ENCODE peak calls at places on chromosome 12, in eight cellular contexts. One of them, this sample, is unnamed.

GRCh38 chr12:60257063-60257462 is 661.2 kb downstream of the SLC16A7 start:
- DNase-seq in body of pancreas: no peak
- DNase-seq in esophagus squamous epithelium: no peak
- DNase-seq in ovary: no peak
- DNase-seq in PC-9: no peak
- DNase-seq in Panc1: peak; percentile 43
- DNase-seq in tibial artery: no peak
- DNase-seq in CD4-positive, CD25-positive, alpha-beta regulatory T cell: no peak
- DNase-seq in this sample: no peak

GRCh38 chr12:69698769-69699540 is at the start of gene BEST3:
- DNase-seq in esophagus squamous epithelium: no peak
- DNase-seq in ovary: no peak
- DNase-seq in body of pancreas: no peak
- DNase-seq in CD4-positive, CD25-positive, alpha-beta regulatory T cell: no peak
- DNase-seq in Panc1: no peak
- DNase-seq in tibial artery: no peak
- DNase-seq in PC-9: no peak
- DNase-seq in this sample: no peak

GRCh38 chr12:4900327-4900726 is 9.4 kb upstream of the KCNA1 start:
- DNase-seq in CD4-positive, CD25-positive, alpha-beta regulatory T cell: no peak
- DNase-seq in ovary: no peak
- DNase-seq in tibial artery: no peak
- DNase-seq in esophagus squamous epithelium: no peak
- DNase-seq in body of pancreas: no peak
- DNase-seq in PC-9: no peak
- DNase-seq in Panc1: no peak
- DNase-seq in this sample: no peak

GRCh38 chr12:63045020-63045860 is 105.8 kb downstream of the AVPR1A start:
- DNase-seq in esophagus squamous epithelium: no peak
- DNase-seq in PC-9: peak; percentile 48
- DNase-seq in tibial artery: no peak
- DNase-seq in Panc1: no peak
- DNase-seq in body of pancreas: no peak
- DNase-seq in ovary: no peak
- DNase-seq in CD4-positive, CD25-positive, alpha-beta regulatory T cell: no peak
- DNase-seq in this sample: no peak

GRCh38 chr12:101172316-101172715 is 37.7 kb downstream of the SLC5A8 start:
- DNase-seq in body of pancreas: no peak
- DNase-seq in esophagus squamous epithelium: no peak
- DNase-seq in ovary: no peak
- DNase-seq in CD4-positive, CD25-positive, alpha-beta regulatory T cell: no peak
- DNase-seq in Panc1: no peak
- DNase-seq in PC-9: no peak
- DNase-seq in tibial artery: no peak
- DNase-seq in this sample: no peak

GRCh38 chr12:86256169-86256568 is at the start of gene MGAT4C:
- DNase-seq in esophagus squamous epithelium: no peak
- DNase-seq in PC-9: no peak
- DNase-seq in body of pancreas: peak; percentile 8
- DNase-seq in ovary: no peak
- DNase-seq in CD4-positive, CD25-positive, alpha-beta regulatory T cell: no peak
- DNase-seq in tibial artery: no peak
- DNase-seq in Panc1: no peak
- DNase-seq in this sample: no peak

GRCh38 chr12:64019654-64020053 is 175.2 kb downstream of the SRGAP1 start:
- DNase-seq in CD4-positive, CD25-positive, alpha-beta regulatory T cell: no peak
- DNase-seq in tibial artery: no peak
- DNase-seq in esophagus squamous epithelium: no peak
- DNase-seq in PC-9: no peak
- DNase-seq in ovary: no peak
- DNase-seq in Panc1: no peak
- DNase-seq in body of pancreas: no peak
- DNase-seq in this sample: no peak

GRCh38 chr12:95200128-95200973 is 16.9 kb downstream of the FGD6 start:
- DNase-seq in body of pancreas: no peak
- DNase-seq in esophagus squamous epithelium: no peak
- DNase-seq in CD4-positive, CD25-positive, alpha-beta regulatory T cell: no peak
- DNase-seq in PC-9: no peak
- DNase-seq in tibial artery: no peak
- DNase-seq in Panc1: no peak
- DNase-seq in ovary: no peak
- DNase-seq in this sample: no peak

GRCh38 chr12:110540048-110540447 is 37.9 kb downstream of the RAD9B start:
- DNase-seq in CD4-positive, CD25-positive, alpha-beta regulatory T cell: no peak
- DNase-seq in PC-9: no peak
- DNase-seq in esophagus squamous epithelium: no peak
- DNase-seq in Panc1: no peak
- DNase-seq in tibial artery: no peak
- DNase-seq in body of pancreas: no peak
- DNase-seq in ovary: no peak
- DNase-seq in this sample: no peak

GRCh38 chr12:42696424-42697149 is 107.0 kb upstream of the PRICKLE1 start:
- DNase-seq in tibial artery: peak; percentile 89
- DNase-seq in CD4-positive, CD25-positive, alpha-beta regulatory T cell: no peak
- DNase-seq in Panc1: no peak
- DNase-seq in ovary: peak; percentile 84
- DNase-seq in PC-9: no peak
- DNase-seq in esophagus squamous epithelium: no peak
- DNase-seq in body of pancreas: peak; percentile 53
- DNase-seq in this sample: no peak

GRCh38 chr12:101127521-101128219 is 82.4 kb downstream of the SLC5A8 start:
- DNase-seq in body of pancreas: no peak
- DNase-seq in CD4-positive, CD25-positive, alpha-beta regulatory T cell: no peak
- DNase-seq in PC-9: no peak
- DNase-seq in Panc1: no peak
- DNase-seq in ovary: no peak
- DNase-seq in esophagus squamous epithelium: no peak
- DNase-seq in tibial artery: no peak
- DNase-seq in this sample: no peak

GRCh38 chr12:659090-659683 is 4.1 kb downstream of the NINJ2 start:
- DNase-seq in PC-9: no peak
- DNase-seq in Panc1: no peak
- DNase-seq in tibial artery: no peak
- DNase-seq in body of pancreas: no peak
- DNase-seq in CD4-positive, CD25-positive, alpha-beta regulatory T cell: no peak
- DNase-seq in esophagus squamous epithelium: no peak
- DNase-seq in ovary: no peak
- DNase-seq in this sample: no peak

GRCh38 chr12:116863275-116863767 is 17.9 kb downstream of the HRK start:
- DNase-seq in tibial artery: no peak
- DNase-seq in ovary: no peak
- DNase-seq in PC-9: no peak
- DNase-seq in body of pancreas: no peak
- DNase-seq in CD4-positive, CD25-positive, alpha-beta regulatory T cell: no peak
- DNase-seq in Panc1: no peak
- DNase-seq in esophagus squamous epithelium: no peak
- DNase-seq in this sample: no peak

GRCh38 chr12:27652174-27652763 is 44.0 kb upstream of the REP15 start:
- DNase-seq in PC-9: peak; percentile 58
- DNase-seq in ovary: peak; percentile 69
- DNase-seq in Panc1: peak; percentile 69
- DNase-seq in esophagus squamous epithelium: no peak
- DNase-seq in CD4-positive, CD25-positive, alpha-beta regulatory T cell: peak; percentile 23
- DNase-seq in body of pancreas: peak; percentile 64
- DNase-seq in tibial artery: peak; percentile 46
- DNase-seq in this sample: peak; percentile 45

GRCh38 chr12:10716704-10717315 is 6.3 kb downstream of the YBX3 start:
- DNase-seq in esophagus squamous epithelium: peak; percentile 1
- DNase-seq in Panc1: no peak
- DNase-seq in CD4-positive, CD25-positive, alpha-beta regulatory T cell: no peak
- DNase-seq in PC-9: peak; percentile 94
- DNase-seq in tibial artery: peak; percentile 92
- DNase-seq in ovary: peak; percentile 88
- DNase-seq in body of pancreas: peak; percentile 63
- DNase-seq in this sample: no peak

GRCh38 chr12:24797901-24798300 is 151.0 kb downstream of the BCAT1 start:
- DNase-seq in ovary: no peak
- DNase-seq in tibial artery: no peak
- DNase-seq in CD4-positive, CD25-positive, alpha-beta regulatory T cell: no peak
- DNase-seq in PC-9: no peak
- DNase-seq in Panc1: no peak
- DNase-seq in body of pancreas: no peak
- DNase-seq in esophagus squamous epithelium: no peak
- DNase-seq in this sample: no peak

GRCh38 chr12:114667669-114668150 is 16.3 kb downstream of the TBX3 start:
- DNase-seq in esophagus squamous epithelium: no peak
- DNase-seq in ovary: no peak
- DNase-seq in Panc1: no peak
- DNase-seq in CD4-positive, CD25-positive, alpha-beta regulatory T cell: no peak
- DNase-seq in PC-9: no peak
- DNase-seq in body of pancreas: no peak
- DNase-seq in tibial artery: no peak
- DNase-seq in this sample: no peak

GRCh38 chr12:57734586-57734985 is 4.0 kb downstream of the AGAP2 start:
- DNase-seq in PC-9: no peak
- DNase-seq in esophagus squamous epithelium: no peak
- DNase-seq in Panc1: no peak
- DNase-seq in CD4-positive, CD25-positive, alpha-beta regulatory T cell: no peak
- DNase-seq in tibial artery: no peak
- DNase-seq in ovary: no peak
- DNase-seq in body of pancreas: no peak
- DNase-seq in this sample: no peak

GRCh38 chr12:49689785-49690184 is 17.4 kb downstream of the FMNL3 start:
- DNase-seq in esophagus squamous epithelium: no peak
- DNase-seq in ovary: no peak
- DNase-seq in CD4-positive, CD25-positive, alpha-beta regulatory T cell: no peak
- DNase-seq in body of pancreas: no peak
- DNase-seq in Panc1: no peak
- DNase-seq in tibial artery: no peak
- DNase-seq in PC-9: no peak
- DNase-seq in this sample: no peak

GRCh38 chr12:11959117-11959823 is 111.5 kb upstream of the BCL2L14 start:
- DNase-seq in ovary: no peak
- DNase-seq in body of pancreas: no peak
- DNase-seq in PC-9: peak; percentile 66
- DNase-seq in CD4-positive, CD25-positive, alpha-beta regulatory T cell: no peak
- DNase-seq in tibial artery: no peak
- DNase-seq in Panc1: no peak
- DNase-seq in esophagus squamous epithelium: no peak
- DNase-seq in this sample: no peak

DNA sequence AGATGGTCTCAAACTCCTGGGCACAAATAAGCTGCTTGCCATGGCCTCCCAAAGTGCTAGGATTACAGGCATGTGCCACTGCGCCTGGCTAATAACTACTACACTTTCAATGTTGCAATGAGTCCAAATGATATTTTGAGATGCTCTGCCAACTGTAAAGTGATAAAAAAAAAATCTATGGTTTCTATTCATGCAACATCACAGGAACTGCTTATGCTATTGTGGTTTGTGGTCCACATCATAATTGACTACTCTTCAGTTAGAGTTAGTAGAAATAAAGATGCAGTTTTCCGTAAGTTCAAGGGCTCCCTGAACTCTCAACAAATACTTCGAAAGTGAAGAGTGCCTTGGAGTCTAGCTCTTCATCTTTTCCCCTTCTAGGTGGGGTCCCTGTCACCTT is 239.4 kb downstream of the C12orf75 start:
- DNase-seq in body of pancreas: no peak
- DNase-seq in tibial artery: no peak
- DNase-seq in esophagus squamous epithelium: no peak
- DNase-seq in ovary: no peak
- DNase-seq in Panc1: no peak
- DNase-seq in PC-9: no peak
- DNase-seq in CD4-positive, CD25-positive, alpha-beta regulatory T cell: no peak
- DNase-seq in this sample: no peak
- H3K4me1 ChIP-seq in body of pancreas: no peaks in the 10 kb centered on the region
- H3K4me1 ChIP-seq in tibial artery: peaks cover 4% of the 10 kb centered on the region
- H3K4me1 ChIP-seq in esophagus squamous epithelium: no peaks in the 10 kb centered on the region
- H3K4me1 ChIP-seq in ovary: no peaks in the 10 kb centered on the region
- H3K4me1 ChIP-seq in Panc1: no peaks in the 10 kb centered on the region
- H3K4me1 ChIP-seq in PC-9: no peaks in the 10 kb centered on the region
- H3K4me1 ChIP-seq in CD4-positive, CD25-positive, alpha-beta regulatory T cell: no peaks in the 10 kb centered on the region
- H3K4me1 ChIP-seq in this sample: no peaks in the 10 kb centered on the region

GRCh38 chr12:14946162-14946561 is 7.8 kb upstream of the ERP27 start:
- DNase-seq in CD4-positive, CD25-positive, alpha-beta regulatory T cell: no peak
- DNase-seq in esophagus squamous epithelium: no peak
- DNase-seq in PC-9: no peak
- DNase-seq in body of pancreas: no peak
- DNase-seq in tibial artery: no peak
- DNase-seq in Panc1: no peak
- DNase-seq in ovary: no peak
- DNase-seq in this sample: no peak
- H3K27ac ChIP-seq in CD4-positive, CD25-positive, alpha-beta regulatory T cell: peak overlapping the region; percentile 99
- H3K27ac ChIP-seq in esophagus squamous epithelium: peak overlapping the region; percentile 24
- H3K27ac ChIP-seq in PC-9: no peak overlapping the region
- H3K27ac ChIP-seq in body of pancreas: no peak overlapping the region
- H3K27ac ChIP-seq in tibial artery: peak overlapping the region; percentile 79
- H3K27ac ChIP-seq in Panc1: no peak overlapping the region
- H3K27ac ChIP-seq in ovary: no peak overlapping the region
- H3K27ac ChIP-seq in this sample: peak overlapping the region; percentile 96

GRCh38 chr12:71848212-71848611 is 8.7 kb downstream of the TBC1D15 start:
- DNase-seq in tibial artery: no peak
- DNase-seq in body of pancreas: no peak
- DNase-seq in ovary: no peak
- DNase-seq in esophagus squamous epithelium: no peak
- DNase-seq in CD4-positive, CD25-positive, alpha-beta regulatory T cell: no peak
- DNase-seq in PC-9: no peak
- DNase-seq in Panc1: no peak
- DNase-seq in this sample: no peak
- H3K4me1 ChIP-seq in tibial artery: peaks cover 14% of the 10 kb centered on the region
- H3K4me1 ChIP-seq in body of pancreas: peaks cover 42% of the 10 kb centered on the region
- H3K4me1 ChIP-seq in ovary: peaks cover 2% of the 10 kb centered on the region
- H3K4me1 ChIP-seq in esophagus squamous epithelium: peaks cover 4% of the 10 kb centered on the region
- H3K4me1 ChIP-seq in CD4-positive, CD25-positive, alpha-beta regulatory T cell: peaks cover 11% of the 10 kb centered on the region
- H3K4me1 ChIP-seq in PC-9: peaks cover 6% of the 10 kb centered on the region
- H3K4me1 ChIP-seq in Panc1: peaks cover 9% of the 10 kb centered on the region
- H3K4me1 ChIP-seq in this sample: peaks cover 4% of the 10 kb centered on the region

DNA sequence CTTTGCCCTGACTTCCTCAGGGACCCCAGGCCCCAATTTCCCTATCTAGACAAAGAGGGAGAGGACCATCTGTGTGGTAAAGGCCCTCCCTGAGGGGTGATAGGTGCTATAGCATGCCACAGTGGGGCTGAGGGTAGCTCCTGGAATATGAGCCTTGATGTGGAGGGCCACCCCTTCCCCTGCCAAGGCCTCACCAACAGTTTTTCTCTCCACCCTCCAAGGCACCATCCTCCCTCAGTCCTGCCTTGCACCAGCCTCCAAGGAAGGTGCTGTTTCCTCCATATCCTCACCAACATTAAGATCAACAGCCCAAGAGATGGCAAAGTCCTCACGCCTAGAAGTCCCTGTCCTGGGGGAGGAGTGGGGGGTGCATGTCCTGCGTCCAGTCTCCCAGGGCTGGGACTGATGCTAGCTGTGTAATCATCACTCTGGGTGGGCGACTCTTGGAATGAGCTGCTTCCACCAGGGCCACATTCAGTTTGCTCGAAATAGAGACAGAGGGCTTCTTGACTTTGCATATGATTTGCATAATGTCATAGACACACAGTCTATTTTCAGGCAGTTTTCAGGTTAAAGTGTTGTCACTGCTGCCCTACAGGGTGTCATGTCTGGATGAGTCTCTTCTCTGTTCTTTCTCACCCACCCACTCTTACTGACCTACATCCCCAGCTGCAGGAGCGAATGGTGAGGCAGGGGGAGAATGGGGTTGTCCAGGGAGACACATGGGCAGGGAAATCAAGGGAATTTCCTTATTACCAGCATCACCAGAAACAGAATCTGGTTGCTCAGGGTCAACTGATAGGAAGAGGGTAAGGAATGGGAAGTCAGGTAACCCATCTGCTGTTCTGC is 17.5 kb downstream of the ACVRL1 start:
- DNase-seq in body of pancreas: no peak
- DNase-seq in CD4-positive, CD25-positive, alpha-beta regulatory T cell: no peak
- DNase-seq in tibial artery: no peak
- DNase-seq in Panc1: no peak
- DNase-seq in esophagus squamous epithelium: no peak
- DNase-seq in ovary: peak; percentile 5
- DNase-seq in PC-9: no peak
- DNase-seq in this sample: no peak
- H3K27ac ChIP-seq in body of pancreas: no peak overlapping the region
- H3K27ac ChIP-seq in CD4-positive, CD25-positive, alpha-beta regulatory T cell: no peak overlapping the region
- H3K27ac ChIP-seq in tibial artery: no peak overlapping the region
- H3K27ac ChIP-seq in Panc1: no peak overlapping the region
- H3K27ac ChIP-seq in esophagus squamous epithelium: no peak overlapping the region
- H3K27ac ChIP-seq in ovary: no peak overlapping the region
- H3K27ac ChIP-seq in PC-9: no peak overlapping the region
- H3K27ac ChIP-seq in this sample: no peak overlapping the region